ENCODE peak calls at places on chromosomes 7 and 10, in eight cellular contexts. One of them, this sample, is unnamed.

GRCh38 chr7:25877802-25878789 is 273.9 kb upstream of the NFE2L3 start:
- DNase-seq in activated T-helper 1 cell treated with Interleukin-2 at 50 U/mL for 16 hours: no peak
- DNase-seq in GM12865: no peak
- DNase-seq in RKO: no peak
- DNase-seq in brain microvascular endothelial cell: no peak
- DNase-seq in nephron progenitor cell: no peak
- DNase-seq in midbrain: no peak
- DNase-seq in CD4-positive, alpha-beta T cell: no peak
- DNase-seq in this sample: no peak

GRCh38 chr7:137986252-137987010 is 15.5 kb downstream of the CREB3L2 start:
- DNase-seq in activated T-helper 1 cell treated with Interleukin-2 at 50 U/mL for 16 hours: no peak
- DNase-seq in GM12865: peak
- DNase-seq in RKO: no peak
- DNase-seq in brain microvascular endothelial cell: no peak
- DNase-seq in nephron progenitor cell: no peak
- DNase-seq in midbrain: no peak
- DNase-seq in CD4-positive, alpha-beta T cell: no peak
- DNase-seq in this sample: no peak

GRCh38 chr7:158443688-158444483 is 143.7 kb downstream of the PTPRN2 start:
- DNase-seq in activated T-helper 1 cell treated with Interleukin-2 at 50 U/mL for 16 hours: no peak
- DNase-seq in GM12865: no peak
- DNase-seq in RKO: no peak
- DNase-seq in brain microvascular endothelial cell: no peak
- DNase-seq in nephron progenitor cell: no peak
- DNase-seq in midbrain: no peak
- DNase-seq in CD4-positive, alpha-beta T cell: no peak
- DNase-seq in this sample: no peak

GRCh38 chr7:134903073-134903790 is 83.1 kb upstream of the AGBL3 start:
- DNase-seq in activated T-helper 1 cell treated with Interleukin-2 at 50 U/mL for 16 hours: no peak
- DNase-seq in GM12865: no peak
- DNase-seq in RKO: no peak
- DNase-seq in brain microvascular endothelial cell: no peak
- DNase-seq in nephron progenitor cell: no peak
- DNase-seq in midbrain: no peak
- DNase-seq in CD4-positive, alpha-beta T cell: no peak
- DNase-seq in this sample: no peak

GRCh38 chr7:143492043-143492471 is 14.4 kb downstream of the TAS2R41 start:
- DNase-seq in activated T-helper 1 cell treated with Interleukin-2 at 50 U/mL for 16 hours: no peak
- DNase-seq in GM12865: no peak
- DNase-seq in RKO: no peak
- DNase-seq in brain microvascular endothelial cell: peak
- DNase-seq in nephron progenitor cell: no peak
- DNase-seq in midbrain: no peak
- DNase-seq in CD4-positive, alpha-beta T cell: no peak
- DNase-seq in this sample: no peak

GRCh38 chr10:86419101-86419500 is 52.5 kb upstream of the GRID1 start:
- DNase-seq in activated T-helper 1 cell treated with Interleukin-2 at 50 U/mL for 16 hours: no peak
- DNase-seq in GM12865: no peak
- DNase-seq in RKO: no peak
- DNase-seq in brain microvascular endothelial cell: no peak
- DNase-seq in nephron progenitor cell: no peak
- DNase-seq in midbrain: no peak
- DNase-seq in CD4-positive, alpha-beta T cell: no peak
- DNase-seq in this sample: no peak

GRCh38 chr10:25933653-25934608 is at the start of gene MYO3A:
- DNase-seq in activated T-helper 1 cell treated with Interleukin-2 at 50 U/mL for 16 hours: no peak
- DNase-seq in GM12865: no peak
- DNase-seq in RKO: no peak
- DNase-seq in brain microvascular endothelial cell: no peak
- DNase-seq in nephron progenitor cell: peak
- DNase-seq in midbrain: no peak
- DNase-seq in CD4-positive, alpha-beta T cell: no peak
- DNase-seq in this sample: no peak

GRCh38 chr10:34821587-34822585 is 6.8 kb upstream of the PARD3 start:
- DNase-seq in activated T-helper 1 cell treated with Interleukin-2 at 50 U/mL for 16 hours: no peak
- DNase-seq in GM12865: no peak
- DNase-seq in RKO: no peak
- DNase-seq in brain microvascular endothelial cell: no peak
- DNase-seq in nephron progenitor cell: no peak
- DNase-seq in midbrain: no peak
- DNase-seq in CD4-positive, alpha-beta T cell: no peak
- DNase-seq in this sample: no peak

GRCh38 chr7:81776159-81776558 is 6.3 kb upstream of the HGF start:
- DNase-seq in activated T-helper 1 cell treated with Interleukin-2 at 50 U/mL for 16 hours: no peak
- DNase-seq in GM12865: no peak
- DNase-seq in RKO: no peak
- DNase-seq in brain microvascular endothelial cell: peak
- DNase-seq in nephron progenitor cell: no peak
- DNase-seq in midbrain: no peak
- DNase-seq in CD4-positive, alpha-beta T cell: no peak
- DNase-seq in this sample: no peak

GRCh38 chr10:22345301-22346086 is at the start of gene SPAG6:
- DNase-seq in activated T-helper 1 cell treated with Interleukin-2 at 50 U/mL for 16 hours: no peak
- DNase-seq in GM12865: peak
- DNase-seq in RKO: no peak
- DNase-seq in brain microvascular endothelial cell: no peak
- DNase-seq in nephron progenitor cell: peak
- DNase-seq in midbrain: peak
- DNase-seq in CD4-positive, alpha-beta T cell: no peak
- DNase-seq in this sample: no peak

This sample was measured in T-helper 22 cell.